ENCODE peak calls at places on chromosomes 12 and 14, in four cellular contexts. Z, B, C and S are unnamed samples.

GRCh38 chr14:22583994-22584393 is 5.0 kb downstream of the DAD1 start:
- DNase-seq in B (no peak), C (no peak), Z (no peak), S (no peak)

GRCh38 chr14:71725802-71726638 is 206.2 kb upstream of the RGS6 start:
- DNase-seq in B (no peak), Z (no peak), C (no peak), S (no peak)

GRCh38 chr12:55707841-55708694 is at the start of gene ITGA7:
- DNase-seq in C (peak), B (peak), Z (peak), S (peak)

GRCh38 chr14:61472025-61472672 is 150.8 kb downstream of the PRKCH start:
- DNase-seq in C (no peak), B (no peak), Z (no peak), S (no peak)

GRCh38 chr12:3199551-3200031 is 122.4 kb downstream of the TSPAN9 start:
- DNase-seq in Z (no peak), C (no peak), B (no peak), S (no peak)

GRCh38 chr14:104973215-104974145 is 4.7 kb downstream of the AHNAK2 start:
- DNase-seq in B (peak), C (peak), Z (peak), S (peak)

GRCh38 chr14:99564256-99564902 is 39.6 kb downstream of the CCDC85C start:
- DNase-seq in C (peak), B (no peak), Z (no peak), S (peak)

GRCh38 chr14:60161176-60162107 is 3.8 kb downstream of the DHRS7 start:
- DNase-seq in B (no peak), C (no peak), Z (no peak), S (no peak)

GRCh38 chr12:85036241-85036707 is at the start of the genes LRRIQ1 and TSPAN19:
- DNase-seq in B (peak), Z (peak), C (peak), S (peak)

GRCh38 chr14:102833991-102834390 is 56.7 kb downstream of the TRAF3 start:
- DNase-seq in Z (no peak), C (no peak), B (no peak), S (no peak)

GRCh38 chr12:107490000-107490399 is 195.6 kb upstream of the PWP1 start:
- DNase-seq in B (no peak), Z (no peak), C (no peak), S (no peak)

GRCh38 chr12:75349946-75350345 is 15.5 kb downstream of the GLIPR1L1 start:
- DNase-seq in B (no peak), C (no peak), Z (peak), S (no peak)

GRCh38 chr14:90517431-90517841 is 120.6 kb downstream of the CALM1 start:
- DNase-seq in C (peak), Z (no peak), B (no peak), S (peak)

GRCh38 chr12:40614923-40615322 is 77.3 kb upstream of the CNTN1 start:
- DNase-seq in C (no peak), Z (no peak), B (no peak), S (no peak)

GRCh38 chr14:59358105-59358504 is 107.1 kb downstream of the GPR135 start:
- DNase-seq in Z (no peak), B (no peak), C (no peak), S (no peak)

GRCh38 chr12:48074266-48074665 is 31.6 kb downstream of the SENP1 start:
- DNase-seq in C (no peak), Z (no peak), B (no peak), S (no peak)

GRCh38 chr12:72110814-72111615 is 161.2 kb upstream of the TRHDE start:
- DNase-seq in C (no peak), B (no peak), Z (no peak), S (no peak)

GRCh38 chr14:99232406-99233214 is 39.4 kb downstream of the BCL11B start:
- DNase-seq in B (no peak), C (no peak), Z (no peak), S (no peak)

GRCh38 chr12:47686645-47687240 is 19.1 kb downstream of the RPAP3 start:
- DNase-seq in B (no peak), Z (no peak), C (no peak), S (no peak)

DNA sequence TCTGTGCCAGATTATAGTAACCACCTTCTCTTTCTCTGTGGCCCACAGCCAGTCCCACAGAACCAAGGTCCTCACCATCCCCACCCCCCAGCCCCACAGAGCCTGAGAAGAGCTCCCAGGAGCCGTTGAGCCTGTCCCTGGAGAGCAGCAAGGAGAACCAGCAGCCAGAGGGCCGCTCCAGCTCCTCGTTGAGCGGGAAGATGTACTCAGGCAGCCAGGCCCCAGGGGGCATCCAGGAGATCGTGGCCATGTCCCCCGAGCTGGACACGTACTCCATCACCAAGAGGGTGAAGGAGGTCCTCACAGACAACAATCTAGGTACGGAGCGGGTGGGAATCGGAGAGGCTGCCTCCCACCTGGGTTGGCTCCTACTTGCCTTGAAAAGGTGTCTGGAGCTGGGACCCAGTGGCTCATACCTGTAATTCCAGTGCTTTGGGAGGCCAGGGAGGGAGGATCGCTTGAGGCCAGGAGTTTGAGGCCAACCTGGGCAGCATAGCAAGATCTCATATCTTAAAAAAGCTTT is 34.4 kb downstream of the PHETA1 start:
- DNase-seq in C (no peak), Z (no peak), B (no peak), S (no peak)
- H3K27ac ChIP-seq in C (no peak), Z (no peak), B (no peak), S (no peak)

DNA sequence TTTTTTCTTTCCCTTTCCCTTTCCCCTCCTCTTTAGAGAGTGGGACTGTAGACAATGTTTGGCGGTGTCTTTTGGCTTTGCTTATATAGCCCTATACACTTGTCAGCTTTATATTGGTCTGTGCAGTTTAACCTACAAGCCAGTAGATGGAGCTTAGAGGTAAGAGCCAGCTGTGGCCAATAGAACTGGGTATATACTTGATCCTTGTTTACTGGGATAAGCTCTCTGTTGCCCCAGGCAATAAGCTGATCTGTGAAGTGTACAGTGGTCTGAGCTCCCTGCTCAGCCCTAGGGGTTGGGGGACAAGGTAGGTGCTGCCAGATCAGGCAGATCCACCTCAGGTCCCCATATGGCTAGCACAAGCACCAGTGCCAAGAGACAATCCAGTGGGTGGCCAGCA is 434.1 kb downstream of the NOVA1 start:
- DNase-seq in Z (no peak), C (no peak), B (no peak), S (no peak)
- TF ChIP-seq CTCF in Z (peak), C (peak), B (peak), S (peak)

GRCh38 chr14:50530794-50531193 is 1.6 kb downstream of the MAP4K5 start:
- DNase-seq in B (no peak), Z (no peak), C (no peak), S (no peak)
- H3K4me3 ChIP-seq in B (peak), Z (peak), C (peak), S (peak)

GRCh38 chr14:76726551-76726961 is 34.7 kb upstream of the VASH1 start:
- DNase-seq in Z (no peak), B (no peak), C (no peak), S (peak)
- H3K27ac ChIP-seq in Z (no peak), B (peak), C (no peak), S (no peak)